ENCODE peak calls at places on chromosomes 13 and 19, in nine cellular contexts. P, J, T, O, H, D, E, Z and B are unnamed samples. For H3K4me1, the result is how much of the 10 kb centered on the place peaks cover.

GRCh38 chr13:75675421-75675820 is 39.3 kb downstream of the LMO7 start:
- DNase-seq in P (no peak), J (no peak), T (no peak), O (no peak), H (no peak), D (no peak), E (no peak), Z (no peak), B (no peak)

GRCh38 chr19:51651216-51651846 is 4.7 kb upstream of the SIGLEC14 start:
- DNase-seq in P (peak), J (no peak), T (no peak), O (no peak), H (no peak), D (no peak), E (no peak), Z (peak), B (peak)

GRCh38 chr13:50309872-50310594 is 294.8 kb downstream of the KCNRG start:
- DNase-seq in P (no peak), J (no peak), T (no peak), O (peak), H (no peak), D (no peak), E (no peak), Z (no peak), B (no peak)

GRCh38 chr19:13005861-13006370 is 10.6 kb downstream of the NFIX start:
- DNase-seq in P (no peak), J (no peak), T (no peak), O (no peak), H (no peak), D (no peak), E (no peak), Z (no peak), B (no peak)

GRCh38 chr13:66992183-66992582 is 238.0 kb downstream of the PCDH9 start:
- DNase-seq in P (no peak), J (no peak), T (no peak), O (peak), H (no peak), D (no peak), E (no peak), Z (no peak), B (no peak)

GRCh38 chr19:43774103-43774939 is 6.5 kb downstream of the KCNN4 start:
- DNase-seq in P (no peak), J (no peak), T (peak), O (peak), H (no peak), D (peak), E (peak), Z (no peak), B (peak)

GRCh38 chr19:48169585-48169973 is 565 bp downstream of the LIG1 start:
- DNase-seq in P (peak), J (peak), T (peak), O (peak), H (peak), D (peak), E (peak), Z (peak), B (peak)

GRCh38 chr19:38024991-38025716 is 118.1 kb downstream of the SIPA1L3 start:
- DNase-seq in P (no peak), J (no peak), T (no peak), O (no peak), H (peak), D (no peak), E (no peak), Z (no peak), B (no peak)

GRCh38 chr13:97212540-97213146 is 9.5 kb upstream of the MBNL2 start:
- DNase-seq in P (no peak), J (peak), T (no peak), O (no peak), H (no peak), D (no peak), E (no peak), Z (peak), B (no peak)

GRCh38 chr13:101654916-101655315 is 202.4 kb downstream of the ITGBL1 start:
- DNase-seq in P (no peak), J (no peak), T (no peak), O (peak), H (no peak), D (no peak), E (no peak), Z (no peak), B (no peak)

GRCh38 chr13:33918199-33918932 is 100.4 kb downstream of the RFC3 start:
- DNase-seq in P (no peak), J (peak), T (peak), O (peak), H (no peak), D (no peak), E (no peak), Z (no peak), B (no peak)

GRCh38 chr13:84076280-84076679 is 194.0 kb upstream of the SLITRK1 start:
- DNase-seq in P (no peak), J (no peak), T (no peak), O (no peak), H (no peak), D (no peak), E (no peak), Z (no peak), B (no peak)

GRCh38 chr13:30718661-30719520 is 16.5 kb upstream of the ALOX5AP start:
- DNase-seq in P (no peak), J (peak), T (no peak), O (peak), H (no peak), D (no peak), E (no peak), Z (no peak), B (no peak)

GRCh38 chr19:52922841-52923781 is at the start of gene ZNF888:
- DNase-seq in P (peak), J (peak), T (peak), O (peak), H (peak), D (peak), E (peak), Z (peak), B (peak)

GRCh38 chr13:27200413-27201066 is 28.9 kb upstream of the USP12 start:
- DNase-seq in P (no peak), J (peak), T (no peak), O (peak), H (no peak), D (no peak), E (no peak), Z (no peak), B (no peak)

GRCh38 chr19:47414469-47414868 is 4.9 kb downstream of the MEIS3 start:
- DNase-seq in P (no peak), J (no peak), T (no peak), O (no peak), H (no peak), D (no peak), E (no peak), Z (no peak), B (no peak)

GRCh38 chr13:67515895-67516294 is 285.8 kb upstream of the PCDH9 start:
- DNase-seq in P (no peak), J (no peak), T (no peak), O (peak), H (no peak), D (no peak), E (no peak), Z (no peak), B (no peak)

GRCh38 chr19:10102787-10103236 is 334 bp upstream of the ANGPTL6 start:
- DNase-seq in P (no peak), J (no peak), T (no peak), O (no peak), H (no peak), D (no peak), E (no peak), Z (peak), B (no peak)

GRCh38 chr13:113124211-113125025 is 1.8 kb downstream of the F10 start:
- DNase-seq in P (no peak), J (no peak), T (no peak), O (no peak), H (no peak), D (no peak), E (peak), Z (peak), B (peak)

GRCh38 chr13:49898792-49899191 is 37.3 kb downstream of the SPRYD7 start:
- DNase-seq in P (no peak), J (no peak), T (no peak), O (no peak), H (no peak), D (no peak), E (no peak), Z (no peak), B (no peak)

GRCh38 chr19:10352764-10353671 is 13.6 kb upstream of the ICAM3 start:
- DNase-seq in P (no peak), J (no peak), T (peak), O (no peak), H (no peak), D (peak), E (peak), Z (no peak), B (peak)

GRCh38 chr13:99894835-99895427 is 76.6 kb downstream of the ZIC5 start:
- DNase-seq in P (no peak), J (no peak), T (no peak), O (no peak), H (no peak), D (no peak), E (peak), Z (no peak), B (no peak)

GRCh38 chr13:20173121-20173746 is 12.4 kb upstream of the GJA3 start:
- DNase-seq in P (no peak), J (no peak), T (no peak), O (no peak), H (no peak), D (no peak), E (no peak), Z (no peak), B (no peak)

GRCh38 chr19:16366433-16367268 is 42.0 kb downstream of the KLF2 start:
- DNase-seq in P (no peak), J (no peak), T (no peak), O (no peak), H (no peak), D (no peak), E (no peak), Z (peak), B (peak)

GRCh38 chr19:55487884-55488687 is at the start of gene SSC5D:
- DNase-seq in P (no peak), J (no peak), T (no peak), O (peak), H (no peak), D (no peak), E (peak), Z (no peak), B (peak)

GRCh38 chr19:14004619-14005380 is 1.3 kb downstream of the RFX1 start:
- DNase-seq in P (peak), J (no peak), T (peak), O (no peak), H (peak), D (no peak), E (peak), Z (peak), B (peak)

GRCh38 chr13:97460004-97460756 is 26.2 kb downstream of the RAP2A start:
- DNase-seq in P (no peak), J (peak), T (no peak), O (peak), H (no peak), D (no peak), E (no peak), Z (no peak), B (no peak)

GRCh38 chr13:57824121-57824520 is 192.6 kb downstream of the PCDH17 start:
- DNase-seq in P (no peak), J (no peak), T (no peak), O (no peak), H (no peak), D (no peak), E (no peak), Z (no peak), B (no peak)

GRCh38 chr19:39264306-39265290 is 3.6 kb upstream of the IFNL2 start:
- DNase-seq in P (no peak), J (no peak), T (no peak), O (peak), H (no peak), D (peak), E (no peak), Z (peak), B (no peak)

GRCh38 chr13:69623973-69624372 is 483.7 kb upstream of the ATXN8OS start:
- DNase-seq in P (no peak), J (no peak), T (no peak), O (no peak), H (no peak), D (no peak), E (no peak), Z (no peak), B (no peak)

GRCh38 chr19:38046254-38047047 is 139.4 kb downstream of the SIPA1L3 start:
- DNase-seq in P (no peak), J (no peak), T (no peak), O (no peak), H (no peak), D (no peak), E (no peak), Z (peak), B (no peak)

GRCh38 chr13:113656015-113656588 is 1.9 kb downstream of the ATP4B start:
- DNase-seq in P (peak), J (no peak), T (no peak), O (no peak), H (no peak), D (no peak), E (peak), Z (peak), B (peak)

GRCh38 chr19:5968431-5969373 is 9.2 kb downstream of the RANBP3 start:
- DNase-seq in P (no peak), J (no peak), T (no peak), O (peak), H (no peak), D (no peak), E (no peak), Z (no peak), B (peak)

GRCh38 chr19:5966215-5966614 is 11.7 kb downstream of the RANBP3 start:
- DNase-seq in P (no peak), J (no peak), T (no peak), O (peak), H (no peak), D (no peak), E (no peak), Z (no peak), B (no peak)

GRCh38 chr19:5967571-5967970 is 10.4 kb downstream of the RANBP3 start:
- DNase-seq in P (no peak), J (no peak), T (no peak), O (no peak), H (no peak), D (no peak), E (no peak), Z (no peak), B (no peak)

GRCh38 chr19:5967994-5968430 is 9.9 kb downstream of the RANBP3 start:
- DNase-seq in P (peak), J (no peak), T (peak), O (peak), H (peak), D (peak), E (no peak), Z (peak), B (no peak)

GRCh38 chr19:5966941-5967340 is 11.0 kb downstream of the RANBP3 start:
- DNase-seq in P (no peak), J (no peak), T (no peak), O (no peak), H (no peak), D (no peak), E (no peak), Z (no peak), B (no peak)
- H3K4me1 ChIP-seq in P (half or more), J (under half), T (half or more), O (under half), H (under half), D (under half), E (under half), Z (under half), B (under half)

GRCh38 chr13:112065521-112065866 is 1.5 kb upstream of the SOX1 start:
- DNase-seq in P (no peak), J (no peak), T (no peak), O (no peak), H (no peak), D (no peak), E (no peak), Z (no peak), B (no peak)

GRCh38 chr13:112064222-112064621 is 2.7 kb upstream of the SOX1 start:
- DNase-seq in P (no peak), J (no peak), T (no peak), O (no peak), H (no peak), D (no peak), E (no peak), Z (no peak), B (no peak)

GRCh38 chr13:112067121-112067741 is at the start of gene SOX1:
- DNase-seq in P (no peak), J (no peak), T (no peak), O (peak), H (no peak), D (no peak), E (no peak), Z (no peak), B (no peak)

GRCh38 chr13:112066624-112067004 is 335 bp upstream of the SOX1 start:
- DNase-seq in P (no peak), J (no peak), T (peak), O (peak), H (no peak), D (peak), E (peak), Z (no peak), B (no peak)

GRCh38 chr13:112065867-112066623 is 904 bp upstream of the SOX1 start:
- DNase-seq in P (no peak), J (no peak), T (no peak), O (no peak), H (no peak), D (no peak), E (no peak), Z (no peak), B (no peak)
- H3K4me3 ChIP-seq in P (peak), J (no peak), T (peak), O (no peak), H (peak), D (peak), E (no peak), Z (peak), B (peak)

GRCh38 chr19:35748106-35749020 is at the start of gene LIN37:
- DNase-seq in P (peak), J (peak), T (peak), O (peak), H (peak), D (peak), E (peak), Z (peak), B (peak)
- H3K4me1 ChIP-seq in P (under half), J (under half), T (under half), O (under half), H (under half), D (under half), E (under half), Z (under half), B (under half)

GRCh38 chr19:11558881-11559828 is at the start of gene ELOF1:
- DNase-seq in P (peak), J (peak), T (peak), O (peak), H (peak), D (peak), E (peak), Z (peak), B (peak)

GRCh38 chr19:11563530-11563929 is 4.5 kb upstream of the ELOF1 start:
- DNase-seq in P (no peak), J (no peak), T (no peak), O (no peak), H (no peak), D (no peak), E (no peak), Z (no peak), B (no peak)

GRCh38 chr19:11555246-11555645 is 3.8 kb downstream of the ELOF1 start:
- DNase-seq in P (no peak), J (no peak), T (no peak), O (no peak), H (no peak), D (no peak), E (no peak), Z (no peak), B (no peak)

GRCh38 chr19:11556634-11557420 is 2.2 kb downstream of the ELOF1 start:
- DNase-seq in P (no peak), J (no peak), T (no peak), O (no peak), H (no peak), D (no peak), E (no peak), Z (no peak), B (no peak)

DNA sequence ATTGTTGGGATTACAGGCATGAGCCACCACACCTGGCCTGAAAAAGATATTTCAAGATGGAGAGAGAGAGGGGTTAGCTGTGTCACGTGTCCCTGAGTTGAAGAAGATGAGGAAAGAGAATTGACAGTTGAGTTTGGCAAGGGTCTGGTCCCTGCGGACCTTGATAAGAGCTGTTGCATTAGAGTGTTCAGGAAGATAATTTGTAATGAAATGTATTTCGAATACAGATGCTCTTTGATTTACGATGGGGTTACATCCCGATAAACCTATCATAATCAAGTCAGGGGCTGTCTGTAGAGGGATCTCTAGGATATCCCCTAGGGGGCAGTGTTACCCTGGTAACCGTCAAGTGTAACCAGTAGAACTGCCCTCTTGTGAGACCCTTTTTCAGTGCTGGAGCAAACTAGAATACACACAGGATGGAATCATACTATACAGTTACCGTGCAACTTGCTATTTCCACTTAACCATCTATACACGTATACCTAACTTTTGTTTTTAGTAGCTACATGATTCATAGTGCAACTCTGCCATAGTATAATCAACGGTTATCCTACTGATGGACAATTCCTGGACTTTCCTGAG is 1.5 kb upstream of the ELOF1 start:
- DNase-seq in P (no peak), J (peak), T (no peak), O (peak), H (peak), D (peak), E (no peak), Z (peak), B (no peak)
- H3K4me3 ChIP-seq in P (no peak), J (peak), T (peak), O (no peak), H (no peak), D (no peak), E (no peak), Z (no peak), B (no peak)

GRCh38 chr19:58386576-58387337 is at the start of gene RPS5:
- DNase-seq in P (peak), J (peak), T (peak), O (peak), H (peak), D (peak), E (peak), Z (peak), B (peak)

GRCh38 chr19:58386166-58386575 is 898 bp upstream of the RPS5 start:
- DNase-seq in P (no peak), J (no peak), T (no peak), O (no peak), H (no peak), D (no peak), E (no peak), Z (no peak), B (peak)

GRCh38 chr19:58385313-58386165 is 1.5 kb upstream of the RPS5 start:
- DNase-seq in P (no peak), J (peak), T (no peak), O (no peak), H (no peak), D (no peak), E (peak), Z (no peak), B (no peak)

GRCh38 chr19:58387338-58388174 is 487 bp downstream of the RPS5 start:
- DNase-seq in P (no peak), J (no peak), T (no peak), O (no peak), H (no peak), D (no peak), E (no peak), Z (no peak), B (no peak)

DNA sequence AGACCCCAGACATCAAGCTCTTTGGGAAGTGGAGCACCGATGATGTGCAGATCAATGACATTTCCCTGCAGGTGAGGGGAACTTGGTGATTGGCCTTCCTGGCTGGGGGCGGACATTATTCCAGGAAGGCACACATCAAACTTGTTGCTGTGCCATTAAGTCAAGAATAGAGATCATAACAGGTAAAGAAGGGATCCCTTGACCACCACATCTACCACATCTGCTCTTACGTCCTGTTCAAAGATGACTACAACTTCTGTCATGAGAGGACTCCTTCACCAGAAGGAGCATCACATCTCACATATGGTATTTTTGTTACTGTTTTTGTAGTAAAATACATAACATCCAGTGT is 1.1 kb downstream of the RPS5 start:
- DNase-seq in P (no peak), J (no peak), T (no peak), O (no peak), H (no peak), D (no peak), E (no peak), Z (no peak), B (no peak)
- H3K4me1 ChIP-seq in P (under half), J (under half), T (under half), O (under half), H (under half), D (under half), E (under half), Z (under half), B (under half)